ENCODE peak calls at places on chromosomes 6 and 20, in five cellular contexts. One of them, this sample, is unnamed.
A peak's percentile ranks its signal among the peaks of the same experiment; 100 is the strongest.

GRCh38 chr20:5974531-5974930 is 24.1 kb downstream of the MCM8 start:
- DNase-seq in mucosa of descending colon: no peak
- DNase-seq in kidney: no peak
- DNase-seq in glutamatergic neuron: no peak
- DNase-seq in choroid plexus epithelial cell: no peak
- DNase-seq in this sample: no peak

GRCh38 chr6:35087361-35088280 is 53.5 kb downstream of the TCP11 start:
- DNase-seq in mucosa of descending colon: peak; percentile 36
- DNase-seq in kidney: no peak
- DNase-seq in glutamatergic neuron: no peak
- DNase-seq in choroid plexus epithelial cell: no peak
- DNase-seq in this sample: no peak

GRCh38 chr20:50487397-50487796 is 22.8 kb upstream of the PTPN1 start:
- DNase-seq in mucosa of descending colon: no peak
- DNase-seq in kidney: no peak
- DNase-seq in glutamatergic neuron: no peak
- DNase-seq in choroid plexus epithelial cell: no peak
- DNase-seq in this sample: no peak

GRCh38 chr6:55449219-55449618 is 122.0 kb downstream of the GFRAL start:
- DNase-seq in mucosa of descending colon: no peak
- DNase-seq in kidney: no peak
- DNase-seq in glutamatergic neuron: no peak
- DNase-seq in choroid plexus epithelial cell: peak; percentile 57
- DNase-seq in this sample: no peak

GRCh38 chr6:145206247-145206907 is 528.9 kb downstream of the EPM2A start:
- DNase-seq in mucosa of descending colon: no peak
- DNase-seq in kidney: no peak
- DNase-seq in glutamatergic neuron: no peak
- DNase-seq in choroid plexus epithelial cell: peak; percentile 61
- DNase-seq in this sample: peak; percentile 87

GRCh38 chr6:46940433-46941226 is 18.9 kb upstream of the ADGRF5 start:
- DNase-seq in mucosa of descending colon: no peak
- DNase-seq in kidney: no peak
- DNase-seq in glutamatergic neuron: no peak
- DNase-seq in choroid plexus epithelial cell: no peak
- DNase-seq in this sample: no peak

GRCh38 chr20:41643504-41643938 is 25.3 kb upstream of the CHD6 start:
- DNase-seq in mucosa of descending colon: no peak
- DNase-seq in kidney: no peak
- DNase-seq in glutamatergic neuron: no peak
- DNase-seq in choroid plexus epithelial cell: peak; percentile 72
- DNase-seq in this sample: peak; percentile 37

GRCh38 chr20:61306935-61307475 is 54.9 kb downstream of the CDH4 start:
- DNase-seq in mucosa of descending colon: no peak
- DNase-seq in kidney: no peak
- DNase-seq in glutamatergic neuron: no peak
- DNase-seq in choroid plexus epithelial cell: no peak
- DNase-seq in this sample: no peak

GRCh38 chr6:107185570-107185969 is 70.3 kb upstream of the BEND3 start:
- DNase-seq in mucosa of descending colon: no peak
- DNase-seq in kidney: no peak
- DNase-seq in glutamatergic neuron: peak; percentile 17
- DNase-seq in choroid plexus epithelial cell: peak; percentile 64
- DNase-seq in this sample: peak; percentile 2
- TF ChIP-seq CTCF in mucosa of descending colon: no peak
- TF ChIP-seq CTCF in kidney: peak; percentile 24
- TF ChIP-seq CTCF in glutamatergic neuron: no peak
- TF ChIP-seq CTCF in choroid plexus epithelial cell: peak; percentile 60
- TF ChIP-seq CTCF in this sample: peak; percentile 36

DNA sequence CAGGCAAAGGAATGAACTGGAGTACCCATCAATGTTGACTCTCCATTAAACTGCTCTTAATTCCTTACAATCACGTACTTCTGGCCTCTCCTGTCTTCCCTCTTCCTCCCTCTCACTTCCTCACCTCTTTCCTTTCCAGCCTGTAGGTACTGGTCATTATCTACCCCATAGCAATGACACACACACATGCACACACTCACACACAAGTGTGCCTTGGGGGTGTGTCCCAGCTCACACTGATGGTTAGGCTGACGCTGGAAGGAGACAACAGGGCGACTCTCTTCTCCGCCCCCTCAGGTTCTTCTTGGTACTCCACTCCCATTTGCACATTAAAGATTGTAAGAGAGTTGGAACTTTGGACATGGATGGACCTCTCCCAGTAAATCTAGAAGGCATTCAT is 14.0 kb upstream of the SERPINB9 start:
- DNase-seq in mucosa of descending colon: no peak
- DNase-seq in kidney: no peak
- DNase-seq in glutamatergic neuron: no peak
- DNase-seq in choroid plexus epithelial cell: no peak
- DNase-seq in this sample: no peak
- TF ChIP-seq CTCF in mucosa of descending colon: no peak
- TF ChIP-seq CTCF in kidney: no peak
- TF ChIP-seq CTCF in glutamatergic neuron: peak; percentile 58
- TF ChIP-seq CTCF in choroid plexus epithelial cell: peak; percentile 10
- TF ChIP-seq CTCF in this sample: peak; percentile 49

GRCh38 chr6:131747821-131748353 is 37.1 kb upstream of the CTAGE9 start:
- DNase-seq in mucosa of descending colon: no peak
- DNase-seq in kidney: no peak
- DNase-seq in glutamatergic neuron: no peak
- DNase-seq in choroid plexus epithelial cell: no peak
- DNase-seq in this sample: no peak
- TF ChIP-seq CTCF in mucosa of descending colon: no peak
- TF ChIP-seq CTCF in kidney: no peak
- TF ChIP-seq CTCF in glutamatergic neuron: no peak
- TF ChIP-seq CTCF in choroid plexus epithelial cell: no peak
- TF ChIP-seq CTCF in this sample: no peak

DNA sequence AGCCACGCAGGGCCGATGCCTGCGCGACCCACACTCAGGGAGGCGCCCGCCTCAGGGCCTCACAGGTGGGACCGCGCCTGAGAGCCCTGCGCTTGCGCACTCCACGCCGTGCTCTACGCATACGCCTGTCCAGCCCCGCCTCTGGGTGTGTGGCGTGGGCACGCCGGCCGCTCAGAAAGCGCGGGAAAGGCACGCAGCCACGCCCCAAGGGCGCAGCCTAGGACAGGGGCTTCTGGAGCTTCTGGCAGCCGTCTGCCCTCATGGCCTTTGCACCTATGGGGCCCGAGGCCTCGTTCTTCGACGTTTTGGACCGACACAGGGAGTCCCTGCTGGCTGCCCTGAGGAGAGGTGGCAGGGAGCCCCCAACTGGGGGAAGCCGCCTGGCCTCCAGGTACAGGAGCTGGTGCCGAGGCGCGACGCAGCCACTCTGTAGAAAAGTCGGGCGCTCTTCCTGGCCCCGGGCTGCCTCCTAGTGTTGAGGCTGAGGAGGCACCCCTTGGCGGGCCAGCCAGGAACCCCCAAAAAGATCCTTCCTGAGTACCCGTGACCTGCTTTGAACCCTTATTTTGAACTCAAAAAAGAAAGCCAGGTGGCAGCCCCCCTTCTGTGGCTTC is at the start of gene SPO11:
- DNase-seq in mucosa of descending colon: no peak
- DNase-seq in kidney: no peak
- DNase-seq in glutamatergic neuron: no peak
- DNase-seq in choroid plexus epithelial cell: no peak
- DNase-seq in this sample: no peak
- TF ChIP-seq CTCF in mucosa of descending colon: no peak
- TF ChIP-seq CTCF in kidney: no peak
- TF ChIP-seq CTCF in glutamatergic neuron: no peak
- TF ChIP-seq CTCF in choroid plexus epithelial cell: peak; percentile 18
- TF ChIP-seq CTCF in this sample: peak; percentile 19

DNA sequence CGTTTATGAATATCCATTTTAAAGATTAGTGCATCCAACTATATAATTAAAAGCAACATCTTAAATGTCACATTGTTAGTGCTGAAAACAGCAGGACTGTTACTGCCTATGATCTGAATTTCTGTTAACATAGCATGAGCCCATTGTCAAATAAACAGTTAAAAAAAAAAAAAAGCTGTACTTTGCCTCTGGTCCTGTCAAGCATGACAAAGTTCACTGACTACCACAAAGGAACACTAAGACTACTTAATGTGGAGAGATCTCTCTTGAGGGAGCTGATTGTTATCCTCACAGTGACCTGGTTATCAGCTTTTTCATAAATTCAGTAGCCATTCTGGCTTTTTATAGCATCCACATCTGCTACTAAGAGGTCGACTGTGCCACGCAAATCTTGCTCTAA is 228.1 kb downstream of the TMEM200A start:
- DNase-seq in mucosa of descending colon: no peak
- DNase-seq in kidney: no peak
- DNase-seq in glutamatergic neuron: no peak
- DNase-seq in choroid plexus epithelial cell: no peak
- DNase-seq in this sample: no peak
- TF ChIP-seq CTCF in mucosa of descending colon: no peak
- TF ChIP-seq CTCF in kidney: no peak
- TF ChIP-seq CTCF in glutamatergic neuron: no peak
- TF ChIP-seq CTCF in choroid plexus epithelial cell: no peak
- TF ChIP-seq CTCF in this sample: no peak

GRCh38 chr6:41474213-41474933 is 71.8 kb upstream of the FOXP4 start:
- DNase-seq in mucosa of descending colon: no peak
- DNase-seq in kidney: no peak
- DNase-seq in glutamatergic neuron: no peak
- DNase-seq in choroid plexus epithelial cell: no peak
- DNase-seq in this sample: no peak

GRCh38 chr6:41476407-41476806 is 69.8 kb upstream of the FOXP4 start:
- DNase-seq in mucosa of descending colon: no peak
- DNase-seq in kidney: no peak
- DNase-seq in glutamatergic neuron: no peak
- DNase-seq in choroid plexus epithelial cell: no peak
- DNase-seq in this sample: no peak

GRCh38 chr6:41475737-41476357 is 70.3 kb upstream of the FOXP4 start:
- DNase-seq in mucosa of descending colon: no peak
- DNase-seq in kidney: no peak
- DNase-seq in glutamatergic neuron: no peak
- DNase-seq in choroid plexus epithelial cell: no peak
- DNase-seq in this sample: no peak

GRCh38 chr6:41475164-41475563 is 71.0 kb upstream of the FOXP4 start:
- DNase-seq in mucosa of descending colon: no peak
- DNase-seq in kidney: no peak
- DNase-seq in glutamatergic neuron: no peak
- DNase-seq in choroid plexus epithelial cell: no peak
- DNase-seq in this sample: no peak

GRCh38 chr6:41477572-41477971 is 68.6 kb upstream of the FOXP4 start:
- DNase-seq in mucosa of descending colon: no peak
- DNase-seq in kidney: no peak
- DNase-seq in glutamatergic neuron: no peak
- DNase-seq in choroid plexus epithelial cell: no peak
- DNase-seq in this sample: no peak
- TF ChIP-seq CTCF in mucosa of descending colon: no peak
- TF ChIP-seq CTCF in kidney: no peak
- TF ChIP-seq CTCF in glutamatergic neuron: no peak
- TF ChIP-seq CTCF in choroid plexus epithelial cell: no peak
- TF ChIP-seq CTCF in this sample: no peak

GRCh38 chr20:32034581-32035397 is 17.3 kb upstream of the HCK start:
- DNase-seq in mucosa of descending colon: no peak
- DNase-seq in kidney: no peak
- DNase-seq in glutamatergic neuron: no peak
- DNase-seq in choroid plexus epithelial cell: no peak
- DNase-seq in this sample: peak; percentile 19

GRCh38 chr20:32028647-32029372 is 18.6 kb downstream of the CCM2L start:
- DNase-seq in mucosa of descending colon: no peak
- DNase-seq in kidney: no peak
- DNase-seq in glutamatergic neuron: peak; percentile 87
- DNase-seq in choroid plexus epithelial cell: peak; percentile 20
- DNase-seq in this sample: no peak

GRCh38 chr20:32027653-32028052 is 17.4 kb downstream of the CCM2L start:
- DNase-seq in mucosa of descending colon: no peak
- DNase-seq in kidney: no peak
- DNase-seq in glutamatergic neuron: no peak
- DNase-seq in choroid plexus epithelial cell: no peak
- DNase-seq in this sample: no peak

GRCh38 chr20:32029561-32029960 is 19.3 kb downstream of the CCM2L start:
- DNase-seq in mucosa of descending colon: no peak
- DNase-seq in kidney: no peak
- DNase-seq in glutamatergic neuron: no peak
- DNase-seq in choroid plexus epithelial cell: no peak
- DNase-seq in this sample: no peak

GRCh38 chr20:32031007-32031958 is 20.8 kb upstream of the HCK start:
- DNase-seq in mucosa of descending colon: peak; percentile 75
- DNase-seq in kidney: peak; percentile 91
- DNase-seq in glutamatergic neuron: peak; percentile 98
- DNase-seq in choroid plexus epithelial cell: peak; percentile 71
- DNase-seq in this sample: peak; percentile 84
- TF ChIP-seq CTCF in mucosa of descending colon: peak; percentile 91
- TF ChIP-seq CTCF in kidney: peak; percentile 60
- TF ChIP-seq CTCF in glutamatergic neuron: peak; percentile 100
- TF ChIP-seq CTCF in choroid plexus epithelial cell: peak; percentile 84
- TF ChIP-seq CTCF in this sample: peak; percentile 99

GRCh38 chr6:163897030-163897429 is 482.5 kb downstream of the QKI start:
- DNase-seq in mucosa of descending colon: no peak
- DNase-seq in kidney: no peak
- DNase-seq in glutamatergic neuron: no peak
- DNase-seq in choroid plexus epithelial cell: peak; percentile 54
- DNase-seq in this sample: peak; percentile 10
- TF ChIP-seq CTCF in mucosa of descending colon: no peak
- TF ChIP-seq CTCF in kidney: no peak
- TF ChIP-seq CTCF in glutamatergic neuron: no peak
- TF ChIP-seq CTCF in choroid plexus epithelial cell: no peak
- TF ChIP-seq CTCF in this sample: no peak

GRCh38 chr6:148624025-148624424 is 122.8 kb upstream of the UST start:
- DNase-seq in mucosa of descending colon: no peak
- DNase-seq in kidney: no peak
- DNase-seq in glutamatergic neuron: no peak
- DNase-seq in choroid plexus epithelial cell: no peak
- DNase-seq in this sample: no peak
- TF ChIP-seq CTCF in mucosa of descending colon: no peak
- TF ChIP-seq CTCF in kidney: no peak
- TF ChIP-seq CTCF in glutamatergic neuron: no peak
- TF ChIP-seq CTCF in choroid plexus epithelial cell: no peak
- TF ChIP-seq CTCF in this sample: no peak